ENCODE peak calls at places on chromosomes 16 and 17, in six cellular contexts. S is CD8-positive, alpha-beta T cell; V is ovary; T is tibial nerve; E is uterus; P is psoas muscle. O is an unnamed sample. For H3K4me1, the result is how much of the 10 kb centered on the place peaks cover.

GRCh38 chr16:11414815-11415775 is 69.8 kb downstream of the RMI2 start:
- DNase-seq in S (no peak), T (no peak), P (no peak), V (no peak), E (no peak), O (no peak)

GRCh38 chr16:10743227-10743609 is 424 bp upstream of the NUBP1 start:
- DNase-seq in P (no peak), V (no peak), E (no peak), T (no peak), S (no peak), O (no peak)

GRCh38 chr16:11231367-11231970 is 24.5 kb downstream of the SOCS1 start:
- DNase-seq in P (no peak), V (no peak), S (no peak), E (no peak), T (no peak), O (no peak)

GRCh38 chr17:29037739-29038465 is 5.0 kb upstream of the PIPOX start:
- DNase-seq in P (no peak), V (no peak), S (no peak), T (no peak), E (no peak), O (no peak)

GRCh38 chr17:35286120-35286781 is 43.4 kb downstream of the SLFN5 start:
- DNase-seq in T (no peak), P (no peak), V (no peak), E (no peak), S (no peak), O (no peak)

GRCh38 chr17:42937712-42938596 is 26.3 kb downstream of the AARSD1 start:
- DNase-seq in S (peak), E (peak), V (peak), T (peak), P (peak), O (peak)

GRCh38 chr17:57391076-57391825 is 134.9 kb downstream of the MSI2 start:
- DNase-seq in T (no peak), V (peak), P (no peak), E (no peak), S (no peak), O (no peak)

GRCh38 chr16:1621851-1622250 is 9.7 kb downstream of the CRAMP1 start:
- DNase-seq in S (no peak), E (no peak), T (no peak), V (no peak), P (no peak), O (no peak)

GRCh38 chr17:2709173-2709661 is 2.3 kb downstream of the CLUH start:
- DNase-seq in S (no peak), P (peak), V (no peak), T (no peak), E (no peak), O (no peak)

GRCh38 chr17:79094261-79094660 is 19.6 kb downstream of the ENGASE start:
- DNase-seq in T (no peak), P (no peak), V (no peak), S (no peak), E (no peak), O (no peak)

GRCh38 chr17:1592751-1593629 is 30.4 kb upstream of the PITPNA start:
- DNase-seq in E (no peak), V (no peak), P (no peak), T (no peak), S (no peak), O (no peak)

GRCh38 chr17:371583-371982 is 19.0 kb upstream of the RPH3AL start:
- DNase-seq in V (no peak), T (no peak), S (no peak), E (no peak), P (no peak), O (no peak)

GRCh38 chr17:35617505-35617904 is 30.4 kb downstream of the AP2B1 start:
- DNase-seq in P (no peak), V (no peak), T (no peak), S (no peak), E (no peak), O (no peak)

GRCh38 chr16:80804061-80804450 is 342 bp downstream of the CDYL2 start:
- DNase-seq in P (peak), E (no peak), V (peak), S (peak), T (no peak), O (no peak)

GRCh38 chr16:60748366-60748765 is 1287.9 kb downstream of the CDH8 start:
- DNase-seq in S (no peak), E (no peak), T (no peak), P (no peak), V (no peak), O (no peak)

GRCh38 chr16:56989988-56990387 is 631 bp downstream of the NLRC5 start:
- DNase-seq in E (no peak), P (no peak), S (no peak), V (no peak), T (no peak), O (no peak)

GRCh38 chr16:642189-643049 is 791 bp downstream of the MCRIP2 start:
- DNase-seq in P (peak), T (no peak), E (no peak), S (no peak), V (peak), O (no peak)

GRCh38 chr16:14476183-14476582 is 153.9 kb downstream of the PARN start:
- DNase-seq in E (no peak), V (no peak), T (no peak), S (no peak), P (no peak), O (no peak)

GRCh38 chr17:29615492-29616299 is 7.0 kb downstream of the CORO6 start:
- DNase-seq in E (peak), T (peak), V (peak), S (peak), P (peak), O (peak)

GRCh38 chr16:30421010-30421409 is 8.8 kb downstream of the DCTPP1 start:
- DNase-seq in V (no peak), S (no peak), T (no peak), P (no peak), E (no peak), O (no peak)

GRCh38 chr16:30570621-30571443 is 682 bp downstream of the ZNF688 start:
- DNase-seq in E (peak), V (peak), S (no peak), P (peak), T (peak), O (no peak)

GRCh38 chr16:88645941-88646340 is 4.9 kb downstream of the CYBA start:
- DNase-seq in V (no peak), E (no peak), P (no peak), S (no peak), T (no peak), O (no peak)

GRCh38 chr16:16861546-16861945 is 482.6 kb downstream of the NPIPA7 start:
- DNase-seq in T (peak), V (peak), E (peak), P (peak), S (peak), O (no peak)

GRCh38 chr16:53912155-53912554 is 208.2 kb downstream of the FTO start:
- DNase-seq in T (no peak), S (peak), V (no peak), E (no peak), P (no peak), O (no peak)

GRCh38 chr16:11964761-11965539 is at the start of gene TNFRSF17:
- DNase-seq in T (no peak), S (no peak), P (no peak), E (no peak), V (no peak), O (no peak)

GRCh38 chr17:44776628-44777393 is 18.0 kb downstream of the ADAM11 start:
- DNase-seq in T (no peak), V (peak), S (no peak), P (no peak), E (no peak), O (no peak)

GRCh38 chr17:78092794-78093324 is 35.7 kb downstream of the TMC6 start:
- DNase-seq in S (no peak), V (no peak), P (no peak), T (no peak), E (no peak), O (no peak)

GRCh38 chr17:39754958-39755549 is 17.3 kb downstream of the GRB7 start:
- DNase-seq in S (no peak), E (no peak), T (peak), V (no peak), P (no peak), O (no peak)
- H3K4me1 ChIP-seq in S (half or more), E (under half), T (under half), V (under half), P (under half), O (under half)

DNA sequence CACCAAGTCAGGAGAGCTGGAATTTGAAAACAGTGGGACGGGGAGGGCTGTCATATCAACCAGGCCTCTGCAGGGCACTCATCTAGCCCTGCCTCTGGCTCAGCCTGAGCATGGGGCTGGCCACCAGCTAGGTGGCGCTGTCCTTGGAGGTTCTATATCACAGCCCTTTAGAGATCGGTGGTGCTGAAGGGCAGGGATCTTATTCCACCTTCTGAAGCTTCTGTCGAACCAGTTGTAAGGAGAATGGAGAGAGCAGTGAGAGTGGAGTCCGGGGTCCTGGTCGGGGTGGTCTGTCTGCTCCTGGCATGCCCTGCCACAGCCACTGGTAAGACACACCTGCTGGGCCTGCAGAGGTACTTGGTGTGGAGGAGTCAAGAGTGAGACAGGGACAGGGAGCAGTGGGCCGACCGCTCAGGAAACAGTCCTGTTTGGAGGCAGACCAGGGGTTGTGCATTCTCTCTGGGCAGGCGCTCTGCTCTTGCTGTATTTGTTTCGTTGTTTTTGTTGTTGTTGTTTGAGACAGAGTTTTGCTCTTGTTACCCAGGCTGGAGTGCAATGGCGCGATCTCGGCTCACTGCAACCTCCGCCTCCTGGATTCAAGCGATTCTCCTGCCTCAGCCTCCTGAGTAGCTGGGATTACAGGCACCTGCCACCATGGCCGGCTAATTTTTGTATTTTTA is at the start of gene CES3:
- DNase-seq in E (no peak), S (peak), T (peak), P (peak), V (no peak), O (no peak)
- H3K4me1 ChIP-seq in E (under half), S (under half), T (under half), P (under half), V (under half), O (under half)

GRCh38 chr16:4316103-4316731 is 350 bp downstream of the GLIS2 start:
- DNase-seq in E (peak), T (no peak), S (no peak), P (no peak), V (no peak), O (no peak)
- H3K4me1 ChIP-seq in E (under half), T (under half), S (under half), P (under half), V (under half), O (under half)

DNA sequence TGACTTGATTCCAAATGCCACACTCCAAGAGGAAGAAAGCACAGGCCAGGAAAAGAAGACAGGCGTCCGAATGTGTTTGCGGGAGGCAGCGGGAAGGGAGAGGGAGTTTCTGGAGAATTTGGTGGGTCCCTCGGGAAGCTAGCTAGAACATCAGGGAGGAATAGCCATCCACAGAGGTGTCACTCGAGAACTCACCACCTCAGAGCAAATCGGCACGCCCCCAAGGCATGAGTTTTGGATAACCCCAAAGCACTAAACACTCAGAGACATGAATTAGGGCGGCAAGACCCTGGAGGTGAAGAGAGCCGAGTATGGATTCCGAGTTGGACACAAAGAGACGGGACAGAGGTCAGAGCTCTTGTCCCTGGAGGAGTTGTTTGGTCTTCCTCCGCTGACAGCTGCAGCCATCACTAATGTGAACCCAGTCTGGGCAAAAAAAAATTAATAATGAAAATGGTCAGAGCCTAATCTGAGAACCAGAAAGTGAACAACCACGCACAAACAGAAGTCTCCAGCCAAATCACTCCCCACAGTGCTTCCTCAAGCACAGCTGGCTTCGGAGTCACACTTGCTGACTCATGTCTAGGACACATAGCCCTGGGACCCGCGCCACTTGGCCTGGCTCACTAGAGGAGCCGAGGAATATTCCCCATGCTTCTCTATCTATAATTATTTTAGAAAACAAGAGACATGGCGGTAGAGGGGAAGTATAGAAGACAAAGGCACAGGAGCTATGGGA is 109.3 kb downstream of the ZFHX3 start:
- DNase-seq in V (peak), E (peak), P (peak), S (no peak), T (peak), O (peak)
- H3K4me1 ChIP-seq in V (under half), E (under half), P (half or more), S (under half), T (under half), O (half or more)

GRCh38 chr16:87380875-87381274 is 2.7 kb downstream of the FBXO31 start:
- DNase-seq in V (peak), S (no peak), P (no peak), T (no peak), E (no peak), O (no peak)
- H3K4me1 ChIP-seq in V (under half), S (under half), P (half or more), T (under half), E (under half), O (half or more)

GRCh38 chr17:33398386-33398785 is 105.3 kb upstream of the ASIC2 start:
- DNase-seq in S (no peak), P (no peak), E (no peak), V (no peak), T (no peak), O (no peak)
- H3K4me1 ChIP-seq in S (under half), P (under half), E (under half), V (under half), T (under half), O (under half)

GRCh38 chr17:16818340-16818739 is 128.3 kb downstream of the CCDC144A start:
- DNase-seq in S (no peak), T (no peak), V (no peak), P (no peak), E (no peak), O (no peak)

GRCh38 chr17:16820161-16820877 is 130.3 kb downstream of the CCDC144A start:
- DNase-seq in T (peak), E (no peak), P (no peak), S (no peak), V (no peak), O (no peak)

GRCh38 chr17:16818821-16819683 is 129.0 kb downstream of the CCDC144A start:
- DNase-seq in S (no peak), V (no peak), T (no peak), E (no peak), P (no peak), O (no peak)

GRCh38 chr17:16817201-16817600 is 127.2 kb downstream of the CCDC144A start:
- DNase-seq in S (no peak), P (no peak), T (no peak), V (no peak), E (no peak), O (no peak)

DNA sequence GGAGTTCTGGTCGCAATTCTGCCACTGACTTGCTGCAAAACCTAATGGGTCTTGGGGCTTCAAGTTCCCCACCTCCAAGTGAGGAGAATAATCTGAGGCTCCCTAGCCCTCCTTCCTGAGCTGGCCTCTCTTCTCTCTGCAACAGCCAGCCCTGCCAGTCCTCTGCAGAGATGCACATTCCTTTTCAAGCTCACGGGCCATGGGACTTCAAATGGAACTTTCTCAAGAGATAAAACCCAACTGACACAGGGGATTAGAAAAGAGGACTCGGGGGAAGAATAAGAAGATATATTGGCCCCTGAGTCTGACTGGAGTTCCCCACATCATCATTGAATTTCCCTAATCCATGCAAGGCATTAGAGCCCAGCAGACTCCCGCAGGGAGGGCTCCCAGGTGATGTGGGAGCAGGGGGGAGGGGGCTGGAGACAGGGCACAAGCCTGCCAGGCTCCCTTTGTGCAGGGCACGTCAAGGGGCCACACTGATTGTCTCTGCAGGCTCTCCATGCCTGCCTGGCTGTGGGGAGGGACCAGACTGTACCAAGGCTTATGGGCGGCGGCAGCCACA is 131.0 kb downstream of the CCDC144A start:
- DNase-seq in P (no peak), T (no peak), V (no peak), E (no peak), S (no peak), O (no peak)
- H3K4me1 ChIP-seq in P (under half), T (under half), V (under half), E (under half), S (under half), O (under half)

DNA sequence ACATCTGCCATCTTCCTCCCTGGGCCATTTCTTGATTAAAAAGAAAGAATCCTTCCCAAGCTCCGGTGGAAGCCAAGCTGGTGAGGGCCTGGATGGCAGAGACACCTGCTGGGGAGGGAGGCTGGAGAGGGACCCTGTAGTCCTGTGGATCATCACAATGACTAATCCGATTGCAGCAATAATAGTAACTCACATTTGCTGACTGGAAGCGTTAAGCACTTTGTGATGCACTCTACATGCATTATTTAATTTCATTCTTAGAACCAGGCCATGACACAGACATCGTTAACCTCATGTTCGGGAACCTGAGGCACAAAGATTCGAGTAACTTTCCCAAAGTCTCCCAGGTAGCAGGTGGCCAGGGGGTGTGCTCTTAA is 13.8 kb upstream of the TBX2 start:
- DNase-seq in V (no peak), S (no peak), T (no peak), E (no peak), P (no peak), O (no peak)
- H3K4me1 ChIP-seq in V (under half), S (under half), T (under half), E (under half), P (under half), O (under half)

DNA sequence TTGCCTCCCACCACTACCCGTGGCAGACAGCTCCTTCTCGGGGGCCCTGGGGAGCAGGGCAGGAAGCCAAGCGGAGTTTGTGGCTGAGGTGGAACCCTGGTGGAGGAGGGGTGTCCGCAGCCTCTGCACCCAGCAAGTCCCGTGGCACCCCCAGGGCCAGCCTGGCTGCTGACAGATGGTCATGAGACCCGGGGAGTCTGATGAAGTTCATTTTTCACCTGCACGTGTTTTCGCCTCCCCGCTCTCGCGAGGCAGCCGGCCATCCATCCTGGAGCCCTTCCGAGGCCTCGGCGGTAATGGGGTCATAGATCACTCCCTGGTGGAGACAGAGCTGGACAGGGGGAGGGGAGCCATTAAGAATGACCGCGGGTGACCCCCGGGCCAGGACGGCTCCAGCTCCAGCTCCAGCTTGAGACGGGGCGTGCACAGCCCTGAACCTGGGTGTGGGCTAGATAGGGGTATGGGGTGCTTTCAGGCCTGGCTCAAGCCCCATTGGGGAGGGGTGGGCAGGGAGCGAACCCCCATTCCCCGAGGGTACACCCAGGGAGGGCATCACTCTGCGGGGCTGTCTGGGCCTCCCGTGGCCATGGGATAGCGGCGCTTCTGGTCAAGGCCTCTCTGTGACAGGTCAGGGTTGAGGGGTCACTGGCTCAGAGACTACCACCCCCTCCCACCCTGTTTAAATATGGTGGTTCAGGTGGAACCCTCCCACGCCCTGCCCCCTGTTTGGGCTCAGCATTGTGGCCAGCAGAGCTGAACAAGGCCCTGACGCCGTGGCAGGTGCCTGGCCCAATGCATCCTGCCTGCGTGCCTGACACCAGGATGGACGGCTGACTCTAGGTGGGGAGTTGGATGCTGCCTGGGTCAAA is 227.4 kb upstream of the GSE1 start:
- DNase-seq in E (peak), V (peak), S (no peak), T (no peak), P (no peak), O (no peak)
- H3K4me1 ChIP-seq in E (under half), V (under half), S (under half), T (under half), P (under half), O (under half)

O was measured in right atrium auricular region.